ENCODE peak calls at places on chromosomes 5 and 9, in eight cellular contexts. One of them, this sample, is unnamed.

GRCh38 chr5:139272471-139273321 is 20.8 kb upstream of the MATR3 start:
- DNase-seq in PC-3: no peak
- DNase-seq in lung: no peak
- DNase-seq in nephron progenitor cell: no peak
- DNase-seq in AG04450: no peak
- DNase-seq in fibroblast of pulmonary artery: peak
- DNase-seq in naive thymus-derived CD8-positive, alpha-beta T cell: no peak
- DNase-seq in NCI-H524 treated with DMSO at 0.1 percent for 48 hours: no peak
- DNase-seq in this sample: no peak

GRCh38 chr5:140632366-140633080 is 452 bp downstream of the CD14 start:
- DNase-seq in PC-3: no peak
- DNase-seq in lung: peak
- DNase-seq in nephron progenitor cell: no peak
- DNase-seq in AG04450: no peak
- DNase-seq in fibroblast of pulmonary artery: peak
- DNase-seq in naive thymus-derived CD8-positive, alpha-beta T cell: peak
- DNase-seq in NCI-H524 treated with DMSO at 0.1 percent for 48 hours: no peak
- DNase-seq in this sample: no peak

GRCh38 chr5:38866362-38867070 is 20.7 kb downstream of the OSMR start:
- DNase-seq in PC-3: no peak
- DNase-seq in lung: no peak
- DNase-seq in nephron progenitor cell: no peak
- DNase-seq in AG04450: no peak
- DNase-seq in fibroblast of pulmonary artery: no peak
- DNase-seq in naive thymus-derived CD8-positive, alpha-beta T cell: no peak
- DNase-seq in NCI-H524 treated with DMSO at 0.1 percent for 48 hours: no peak
- DNase-seq in this sample: no peak

GRCh38 chr5:172113036-172113435 is 75.0 kb downstream of the STK10 start:
- DNase-seq in PC-3: no peak
- DNase-seq in lung: no peak
- DNase-seq in nephron progenitor cell: no peak
- DNase-seq in AG04450: no peak
- DNase-seq in fibroblast of pulmonary artery: no peak
- DNase-seq in naive thymus-derived CD8-positive, alpha-beta T cell: peak
- DNase-seq in NCI-H524 treated with DMSO at 0.1 percent for 48 hours: no peak
- DNase-seq in this sample: no peak

GRCh38 chr5:1437452-1437851 is 7.8 kb downstream of the SLC6A3 start:
- DNase-seq in PC-3: peak
- DNase-seq in lung: no peak
- DNase-seq in nephron progenitor cell: no peak
- DNase-seq in AG04450: no peak
- DNase-seq in fibroblast of pulmonary artery: peak
- DNase-seq in naive thymus-derived CD8-positive, alpha-beta T cell: peak
- DNase-seq in NCI-H524 treated with DMSO at 0.1 percent for 48 hours: no peak
- DNase-seq in this sample: no peak

GRCh38 chr9:26170224-26170623 is 492.0 kb upstream of the TUSC1 start:
- DNase-seq in PC-3: no peak
- DNase-seq in lung: no peak
- DNase-seq in nephron progenitor cell: no peak
- DNase-seq in AG04450: no peak
- DNase-seq in fibroblast of pulmonary artery: peak
- DNase-seq in naive thymus-derived CD8-positive, alpha-beta T cell: no peak
- DNase-seq in NCI-H524 treated with DMSO at 0.1 percent for 48 hours: no peak
- DNase-seq in this sample: no peak

GRCh38 chr5:139022528-139022927 is 147.4 kb upstream of the LRRTM2 start:
- DNase-seq in PC-3: peak
- DNase-seq in lung: no peak
- DNase-seq in nephron progenitor cell: no peak
- DNase-seq in AG04450: no peak
- DNase-seq in fibroblast of pulmonary artery: no peak
- DNase-seq in naive thymus-derived CD8-positive, alpha-beta T cell: no peak
- DNase-seq in NCI-H524 treated with DMSO at 0.1 percent for 48 hours: no peak
- DNase-seq in this sample: peak

GRCh38 chr5:10707198-10708187 is 53.5 kb downstream of the DAP start:
- DNase-seq in PC-3: peak
- DNase-seq in lung: no peak
- DNase-seq in nephron progenitor cell: no peak
- DNase-seq in AG04450: no peak
- DNase-seq in fibroblast of pulmonary artery: no peak
- DNase-seq in naive thymus-derived CD8-positive, alpha-beta T cell: no peak
- DNase-seq in NCI-H524 treated with DMSO at 0.1 percent for 48 hours: no peak
- DNase-seq in this sample: no peak

GRCh38 chr9:99820330-99821186 is 1.1 kb upstream of the NR4A3 start:
- DNase-seq in PC-3: peak
- DNase-seq in lung: peak
- DNase-seq in nephron progenitor cell: peak
- DNase-seq in AG04450: peak
- DNase-seq in fibroblast of pulmonary artery: peak
- DNase-seq in naive thymus-derived CD8-positive, alpha-beta T cell: peak
- DNase-seq in NCI-H524 treated with DMSO at 0.1 percent for 48 hours: peak
- DNase-seq in this sample: no peak

GRCh38 chr9:96048116-96048953 is 172.8 kb downstream of the ERCC6L2 start:
- DNase-seq in PC-3: no peak
- DNase-seq in lung: no peak
- DNase-seq in nephron progenitor cell: peak
- DNase-seq in AG04450: no peak
- DNase-seq in fibroblast of pulmonary artery: peak
- DNase-seq in naive thymus-derived CD8-positive, alpha-beta T cell: peak
- DNase-seq in NCI-H524 treated with DMSO at 0.1 percent for 48 hours: no peak
- DNase-seq in this sample: no peak

GRCh38 chr9:114244570-114244969 is 78.3 kb upstream of the ORM1 start:
- DNase-seq in PC-3: no peak
- DNase-seq in lung: no peak
- DNase-seq in nephron progenitor cell: no peak
- DNase-seq in AG04450: no peak
- DNase-seq in fibroblast of pulmonary artery: no peak
- DNase-seq in naive thymus-derived CD8-positive, alpha-beta T cell: no peak
- DNase-seq in NCI-H524 treated with DMSO at 0.1 percent for 48 hours: no peak
- DNase-seq in this sample: no peak

This sample was measured in keratinocyte.